ENCODE peak calls at places on chromosome 7, in eight cellular contexts. K is K562, G is GM23338, A is GM23248, M is IMR-90, D is lower lobe of right lung, Z is iPS DF 6.9, Q is tibial artery. L is an unnamed sample.

GRCh38 chr7:29563590-29564454 is at the start of gene PRR15:
- DNase-seq in Q (peak), K (no peak), Z (no peak), A (peak), G (peak), D (peak), M (no peak), L (no peak)

GRCh38 chr7:100148559-100149328 is at the start of gene LAMTOR4:
- DNase-seq in D (peak), Q (peak), K (peak), Z (peak), G (peak), A (peak), M (peak), L (peak)

GRCh38 chr7:137480824-137481365 is 137.4 kb upstream of the PTN start:
- DNase-seq in Q (no peak), G (no peak), Z (no peak), K (no peak), A (no peak), M (no peak), D (no peak), L (no peak)

GRCh38 chr7:18357691-18358090 is 137.9 kb upstream of the HDAC9 start:
- DNase-seq in M (peak), A (peak), G (peak), Z (no peak), K (peak), D (no peak), Q (no peak), L (no peak)

GRCh38 chr7:28686418-28686800 is 271.7 kb downstream of the TRIL start:
- DNase-seq in D (no peak), G (peak), A (peak), Z (no peak), M (peak), K (no peak), Q (no peak), L (peak)

GRCh38 chr7:34672430-34672829 is 14.4 kb downstream of the NPSR1 start:
- DNase-seq in Z (no peak), D (no peak), G (no peak), M (peak), Q (no peak), K (no peak), A (peak), L (no peak)

GRCh38 chr7:148395990-148396716 is 194.4 kb upstream of the C7orf33 start:
- DNase-seq in Z (no peak), Q (no peak), A (no peak), G (peak), K (no peak), D (no peak), M (no peak), L (no peak)

GRCh38 chr7:151768805-151769188 is 108.1 kb downstream of the PRKAG2 start:
- DNase-seq in K (no peak), M (no peak), D (no peak), A (no peak), Z (no peak), Q (no peak), G (no peak), L (no peak)

GRCh38 chr7:452230-452751 is 67.4 kb downstream of the PDGFA start:
- DNase-seq in Q (no peak), G (peak), Z (no peak), A (peak), K (peak), M (peak), D (no peak), L (peak)

GRCh38 chr7:2635810-2636701 is 4.3 kb downstream of the TTYH3 start:
- DNase-seq in G (no peak), K (no peak), M (no peak), Q (peak), D (peak), Z (no peak), A (no peak), L (peak)

GRCh38 chr7:12570529-12571461 is at the start of gene SCIN:
- DNase-seq in A (peak), K (no peak), G (peak), Q (no peak), Z (peak), M (no peak), D (peak), L (no peak)

GRCh38 chr7:131067220-131067619 is 260.5 kb upstream of the MKLN1 start:
- DNase-seq in M (no peak), A (peak), Z (no peak), D (no peak), Q (no peak), G (no peak), K (no peak), L (no peak)

GRCh38 chr7:87507446-87507845 is 32.0 kb upstream of the ABCB4 start:
- DNase-seq in Q (no peak), M (no peak), G (peak), A (no peak), K (no peak), Z (peak), D (no peak), L (no peak)

GRCh38 chr7:100829150-100829716 is 1.9 kb upstream of the EPHB4 start:
- DNase-seq in Q (no peak), K (peak), G (peak), A (no peak), D (no peak), Z (no peak), M (no peak), L (peak)

GRCh38 chr7:77904252-77904651 is 105.7 kb downstream of the PHTF2 start:
- DNase-seq in Q (no peak), K (no peak), M (peak), D (no peak), A (peak), G (no peak), Z (no peak), L (no peak)

DNA sequence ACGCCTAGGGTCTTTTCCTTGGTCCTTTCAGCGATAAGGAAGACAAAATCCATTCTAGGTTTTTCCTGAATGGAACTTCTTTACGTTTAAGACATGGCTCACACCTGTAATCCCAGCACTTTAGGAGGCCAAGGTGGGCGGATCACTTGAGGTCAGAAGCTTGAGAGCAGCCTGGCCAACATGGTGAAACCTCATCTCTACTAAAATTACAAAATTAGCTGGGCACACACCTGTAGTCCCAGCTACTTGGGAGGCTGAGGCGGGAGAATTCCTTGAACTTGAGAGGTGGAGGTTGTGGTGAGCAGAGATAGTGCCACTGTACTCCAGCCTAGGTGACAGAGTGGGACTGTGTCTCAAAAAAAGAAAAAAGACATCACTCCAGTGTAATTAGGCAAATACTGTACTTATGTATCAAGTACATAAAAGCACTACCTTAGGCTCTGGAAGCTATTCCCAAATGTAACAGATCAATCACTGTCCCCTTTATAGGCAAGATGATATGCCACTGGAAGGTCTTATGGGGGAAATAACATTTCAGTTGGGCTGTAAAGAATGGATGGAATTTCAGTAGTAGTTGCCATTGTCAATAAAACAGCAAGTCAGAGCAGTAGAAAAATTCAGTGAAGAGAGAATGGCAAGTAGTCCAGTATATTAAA is 5.7 kb downstream of the STK17A start:
- DNase-seq in Q (no peak), Z (no peak), G (no peak), D (no peak), A (no peak), K (no peak), M (no peak), L (no peak)
- H3K27ac ChIP-seq in Q (peak), Z (no peak), G (no peak), D (no peak), A (no peak), K (no peak), M (no peak), L (no peak)

DNA sequence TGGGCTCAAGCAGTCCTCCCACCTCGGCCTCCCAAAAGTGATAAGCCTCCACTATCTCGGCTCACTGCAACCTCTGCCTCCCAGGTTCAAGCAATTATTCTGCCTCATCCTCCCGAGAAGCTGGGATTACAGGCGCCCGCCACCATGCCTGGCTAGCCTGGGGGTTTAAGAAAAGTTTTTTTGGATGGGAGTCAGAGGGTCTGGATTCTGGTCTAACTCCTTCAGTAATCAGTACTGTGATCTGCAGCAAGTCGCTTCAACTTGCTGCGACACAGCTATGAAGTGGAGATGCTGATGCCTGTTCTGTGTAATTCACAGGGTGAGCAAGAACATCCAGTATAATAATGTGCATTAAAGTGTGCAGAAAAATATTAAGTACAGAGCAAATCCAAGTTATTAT is 88.4 kb upstream of the AGBL3 start:
- DNase-seq in D (no peak), G (no peak), Q (no peak), M (no peak), Z (no peak), A (no peak), K (no peak), L (no peak)
- H3K27ac ChIP-seq in D (no peak), G (no peak), Q (peak), M (peak), Z (no peak), A (peak), K (no peak), L (no peak)

GRCh38 chr7:106610996-106611886 is 49.7 kb downstream of the CCDC71L start:
- DNase-seq in A (no peak), M (peak), D (no peak), K (no peak), Q (no peak), Z (no peak), G (peak), L (no peak)
- H3K27ac ChIP-seq in A (peak), M (no peak), D (no peak), K (no peak), Q (no peak), Z (no peak), G (no peak), L (no peak)

GRCh38 chr7:15016315-15016667 is 113.7 kb upstream of the DGKB start:
- DNase-seq in M (no peak), G (no peak), D (no peak), A (no peak), K (no peak), Q (no peak), Z (no peak), L (no peak)

GRCh38 chr7:15015545-15016314 is 113.2 kb upstream of the DGKB start:
- DNase-seq in K (peak), D (no peak), Z (peak), G (peak), M (peak), Q (no peak), A (peak), L (peak)

GRCh38 chr7:15018981-15019380 is 116.4 kb upstream of the DGKB start:
- DNase-seq in Z (no peak), A (no peak), Q (no peak), M (no peak), K (no peak), G (no peak), D (no peak), L (no peak)

GRCh38 chr7:15012135-15012534 is 109.6 kb upstream of the DGKB start:
- DNase-seq in K (no peak), Z (no peak), Q (no peak), D (no peak), A (no peak), M (no peak), G (no peak), L (no peak)

DNA sequence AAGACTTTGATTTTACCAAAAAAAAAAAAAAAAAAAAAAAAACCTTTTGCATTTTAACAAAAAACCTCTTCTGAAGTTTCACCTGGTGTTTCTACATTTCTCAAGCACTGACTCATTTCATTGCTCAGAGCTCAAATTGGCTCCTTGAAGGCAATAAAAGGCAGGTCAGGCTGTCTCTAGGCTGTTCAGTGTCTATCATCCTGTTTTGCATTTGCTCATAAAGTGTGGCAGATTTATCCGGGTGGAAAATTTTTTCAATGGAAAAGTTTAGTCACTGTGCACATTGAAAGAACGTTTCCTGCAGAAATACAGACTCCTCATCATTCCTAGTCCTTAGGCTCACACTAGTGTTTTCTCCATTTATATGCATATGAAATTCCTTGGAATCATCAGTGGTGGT is 114.2 kb upstream of the DGKB start:
- DNase-seq in Q (no peak), A (peak), K (no peak), G (no peak), Z (no peak), M (no peak), D (no peak), L (no peak)
- H3K27ac ChIP-seq in Q (no peak), A (no peak), K (no peak), G (no peak), Z (no peak), M (no peak), D (no peak), L (no peak)

GRCh38 chr7:129906700-129907099 is 46.1 kb downstream of the UBE2H start:
- DNase-seq in D (no peak), G (no peak), A (peak), Q (no peak), K (no peak), Z (no peak), M (no peak), L (no peak)
- H3K27ac ChIP-seq in D (no peak), G (peak), A (no peak), Q (no peak), K (no peak), Z (no peak), M (no peak), L (peak)

GRCh38 chr7:5357951-5358350 is 65.7 kb downstream of the TNRC18 start:
- DNase-seq in M (no peak), A (no peak), D (no peak), Z (no peak), G (no peak), Q (no peak), K (no peak), L (no peak)
- H3K27ac ChIP-seq in M (no peak), A (no peak), D (peak), Z (no peak), G (no peak), Q (no peak), K (no peak), L (no peak)

DNA sequence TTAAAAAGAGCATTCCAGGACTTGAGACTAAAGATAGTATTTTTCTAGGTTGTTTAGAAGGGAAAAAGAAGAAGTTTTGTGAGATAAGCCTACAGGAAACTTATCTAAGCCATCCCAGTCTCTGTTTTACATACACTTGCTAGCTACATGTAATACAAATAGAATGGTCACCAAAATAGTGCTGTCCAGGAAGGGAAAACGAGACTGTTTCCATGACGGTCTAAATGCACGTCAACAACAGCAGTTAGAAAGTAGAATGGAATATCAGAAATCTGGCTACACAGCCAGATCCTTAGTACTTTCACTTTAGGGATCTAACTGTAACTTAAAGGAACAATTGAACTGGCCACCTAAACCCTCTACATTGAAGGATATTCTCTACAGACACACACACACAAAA is 117.6 kb downstream of the TSPAN12 start:
- DNase-seq in Z (no peak), K (no peak), M (peak), Q (no peak), A (no peak), D (no peak), G (no peak), L (no peak)
- H3K27ac ChIP-seq in Z (no peak), K (no peak), M (no peak), Q (no peak), A (no peak), D (no peak), G (no peak), L (no peak)